ENCODE peak calls at places on chromosome 14, in five cellular contexts. P, J, T, U and Q are unnamed samples.

GRCh38 chr14:85528080-85528881 is 1.7 kb upstream of the FLRT2 start:
- DNase-seq in U (peak; percentile 92), T (no peak), P (no peak), J (peak; percentile 90), Q (no peak)

GRCh38 chr14:66680216-66680615 is 172.3 kb downstream of the GPHN start:
- DNase-seq in J (no peak), P (no peak), T (no peak), U (no peak), Q (no peak)

GRCh38 chr14:51333901-51334432 is 93.9 kb downstream of the TMX1 start:
- DNase-seq in J (no peak), T (no peak), U (no peak), P (no peak), Q (no peak)

GRCh38 chr14:50688875-50689274 is 20.8 kb upstream of the SAV1 start:
- DNase-seq in T (no peak), P (no peak), J (no peak), U (no peak), Q (no peak)

GRCh38 chr14:28242895-28243294 is 523.7 kb upstream of the FOXG1 start:
- DNase-seq in U (no peak), T (no peak), J (no peak), P (no peak), Q (no peak)

GRCh38 chr14:64060648-64061096 is 207.9 kb downstream of the SYNE2 start:
- DNase-seq in U (peak; percentile 28), T (peak; percentile 20), J (peak; percentile 9), P (no peak), Q (no peak)

GRCh38 chr14:100532916-100533630 is 54.1 kb downstream of the BEGAIN start:
- DNase-seq in P (peak; percentile 13), J (no peak), U (peak; percentile 29), T (no peak), Q (peak; percentile 51)

GRCh38 chr14:72064501-72064900 is 132.3 kb downstream of the RGS6 start:
- DNase-seq in J (no peak), T (no peak), P (no peak), U (no peak), Q (no peak)

GRCh38 chr14:65356327-65356836 is 56.1 kb upstream of the FUT8 start:
- DNase-seq in T (no peak), P (no peak), U (peak; percentile 96), J (peak; percentile 31), Q (no peak)

GRCh38 chr14:35390577-35391387 is 13.8 kb downstream of the NFKBIA start:
- DNase-seq in U (peak; percentile 45), T (no peak), P (no peak), J (peak; percentile 80), Q (peak; percentile 86)

GRCh38 chr14:92798811-92799210 is 4.7 kb downstream of the GOLGA5 start:
- DNase-seq in P (no peak), J (no peak), U (no peak), T (no peak), Q (no peak)

GRCh38 chr14:93035917-93036651 is 79.6 kb downstream of the ITPK1 start:
- DNase-seq in T (no peak), U (peak; percentile 19), P (peak; percentile 59), J (no peak), Q (no peak)

GRCh38 chr14:55328317-55328716 is 57.1 kb downstream of the FBXO34 start:
- DNase-seq in U (peak; percentile 46), P (no peak), J (no peak), T (no peak), Q (no peak)

GRCh38 chr14:43169722-43170121 is 1337.4 kb downstream of the FSCB start:
- DNase-seq in J (no peak), U (no peak), T (no peak), P (no peak), Q (no peak)

GRCh38 chr14:29799718-29800117 is 127.9 kb downstream of the PRKD1 start:
- DNase-seq in T (no peak), U (no peak), J (peak; percentile 39), P (no peak), Q (no peak)

GRCh38 chr14:95431199-95432145 is 85.0 kb downstream of the SYNE3 start:
- DNase-seq in U (peak; percentile 71), P (no peak), T (no peak), J (peak; percentile 60), Q (no peak)

GRCh38 chr14:71245659-71246361 is 338.6 kb downstream of the PCNX1 start:
- DNase-seq in U (no peak), T (no peak), J (no peak), P (no peak), Q (no peak)

GRCh38 chr14:95875831-95876768 is 532 bp upstream of the TUNAR start:
- DNase-seq in P (no peak), T (no peak), U (no peak), J (peak; percentile 14), Q (no peak)

GRCh38 chr14:39860837-39861236 is 428.6 kb upstream of the FBXO33 start:
- DNase-seq in U (no peak), J (no peak), T (no peak), P (no peak), Q (no peak)

GRCh38 chr14:95479494-95479893 is 37.0 kb downstream of the SYNE3 start:
- DNase-seq in P (no peak), T (no peak), J (no peak), U (no peak), Q (no peak)

GRCh38 chr14:71967709-71968108 is 35.5 kb downstream of the RGS6 start:
- DNase-seq in U (no peak), P (no peak), T (no peak), J (no peak), Q (no peak)

GRCh38 chr14:68979722-68980552 is 835 bp upstream of the ACTN1 start:
- DNase-seq in J (peak; percentile 45), T (no peak), U (peak; percentile 48), P (no peak), Q (no peak)

GRCh38 chr14:30656190-30656632 is 34.1 kb downstream of the SCFD1 start:
- DNase-seq in T (peak; percentile 15), P (no peak), J (peak; percentile 52), U (peak; percentile 63), Q (no peak)

GRCh38 chr14:23573384-23573783 is 5.2 kb downstream of the JPH4 start:
- DNase-seq in P (no peak), T (no peak), U (no peak), J (no peak), Q (no peak)

GRCh38 chr14:95662376-95663186 is 23.6 kb upstream of the TCL1B start:
- DNase-seq in U (peak; percentile 7), T (no peak), J (no peak), P (no peak), Q (no peak)

GRCh38 chr14:101246894-101247853 is 314.1 kb upstream of the DIO3 start:
- DNase-seq in J (no peak), T (no peak), U (no peak), P (no peak), Q (peak; percentile 34)

GRCh38 chr14:87522575-87522974 is 470.4 kb downstream of the GALC start:
- DNase-seq in T (no peak), J (peak; percentile 2), P (no peak), U (no peak), Q (no peak)
- TF ChIP-seq CTCF in T (no peak), J (no peak), P (no peak), U (no peak), Q (no peak)

GRCh38 chr14:89307409-89307808 is 109.6 kb downstream of the FOXN3 start:
- DNase-seq in U (no peak), J (no peak), T (no peak), P (no peak), Q (no peak)

GRCh38 chr14:89302396-89302950 is 114.6 kb downstream of the FOXN3 start:
- DNase-seq in T (no peak), J (no peak), U (no peak), P (no peak), Q (no peak)

GRCh38 chr14:89303452-89304435 is 113.3 kb downstream of the FOXN3 start:
- DNase-seq in U (peak; percentile 83), P (no peak), J (peak; percentile 81), T (no peak), Q (peak; percentile 78)

GRCh38 chr14:89308232-89308959 is 108.6 kb downstream of the FOXN3 start:
- DNase-seq in J (no peak), T (no peak), P (no peak), U (peak; percentile 53), Q (no peak)

GRCh38 chr14:89304972-89305703 is 111.9 kb downstream of the FOXN3 start:
- DNase-seq in J (peak; percentile 57), P (no peak), T (no peak), U (peak; percentile 83), Q (peak; percentile 62)
- TF ChIP-seq CTCF in J (no peak), P (no peak), T (no peak), U (no peak), Q (no peak)

GRCh38 chr14:77212933-77213656 is 31.5 kb downstream of the TMEM63C start:
- DNase-seq in J (peak; percentile 43), P (no peak), U (peak; percentile 8), T (peak; percentile 25), Q (no peak)
- TF ChIP-seq CTCF in J (peak; percentile 80), P (no peak), U (peak; percentile 60), T (peak; percentile 86), Q (peak; percentile 47)

DNA sequence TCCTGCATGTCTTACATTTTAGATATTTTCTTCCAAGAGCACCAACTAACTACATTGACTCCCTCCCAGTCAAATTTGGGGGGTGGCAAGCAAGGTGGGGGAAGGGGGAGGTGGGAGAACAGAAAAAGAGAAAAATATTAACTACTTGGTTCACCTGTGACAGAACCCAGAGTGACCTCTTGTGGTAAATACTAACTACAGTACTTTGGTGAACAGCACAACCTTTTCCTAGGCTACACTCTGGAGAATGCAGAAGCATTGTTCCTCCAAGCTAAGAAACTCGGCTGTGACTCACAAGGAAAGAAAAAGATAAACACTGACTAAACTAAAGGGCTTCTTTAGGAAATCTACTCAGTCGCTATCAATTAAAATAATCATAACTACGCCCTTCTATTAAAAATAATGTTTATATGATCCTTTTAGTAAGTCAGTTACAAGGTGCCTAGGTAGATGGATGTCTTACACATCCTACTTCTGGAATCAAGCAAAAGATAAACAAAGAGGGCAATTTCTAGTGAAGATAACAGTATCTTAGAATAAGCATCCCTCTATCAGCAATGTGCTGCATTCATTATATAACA is 5.4 kb downstream of the KCNH5 start:
- DNase-seq in J (peak; percentile 82), T (peak; percentile 13), P (no peak), U (peak; percentile 67), Q (no peak)
- TF ChIP-seq CTCF in J (peak; percentile 61), T (peak; percentile 65), P (no peak), U (peak; percentile 51), Q (no peak)

GRCh38 chr14:45810152-45810872 is 557.3 kb upstream of the MIS18BP1 start:
- DNase-seq in P (no peak), J (peak; percentile 21), T (no peak), U (no peak), Q (no peak)
- TF ChIP-seq CTCF in P (no peak), J (peak; percentile 27), T (peak; percentile 8), U (no peak), Q (no peak)